ENCODE peak calls at places on chromosomes 2 and 18, in eight cellular contexts. I is thoracic aorta; V is GM12864; J is Peyer's patch; S is AG10803; A is astrocyte of the spinal cord; U is suprapubic skin; R is CD4-positive, alpha-beta memory T cell. K is an unnamed sample.
A peak's percentile ranks its signal among the peaks of the same experiment; 100 is the strongest.

GRCh38 chr2:43040084-43040854 is 186.1 kb downstream of the ZFP36L2 start:
- DNase-seq in I (no peak), V (no peak), J (peak; percentile 36), S (no peak), A (no peak), U (no peak), R (no peak), K (no peak)

GRCh38 chr18:25042641-25043051 is 309.3 kb downstream of the ZNF521 start:
- DNase-seq in I (no peak), V (no peak), J (no peak), S (no peak), A (no peak), U (no peak), R (no peak), K (no peak)

GRCh38 chr2:229492034-229492433 is 220.9 kb upstream of the PID1 start:
- DNase-seq in I (no peak), V (no peak), J (no peak), S (no peak), A (peak; percentile 31), U (no peak), R (no peak), K (no peak)

GRCh38 chr18:26376106-26376505 is 149.9 kb downstream of the TAF4B start:
- DNase-seq in I (no peak), V (no peak), J (no peak), S (no peak), A (no peak), U (no peak), R (no peak), K (no peak)

GRCh38 chr2:128949360-128949759 is 630.7 kb upstream of the HS6ST1 start:
- DNase-seq in I (no peak), V (no peak), J (no peak), S (no peak), A (no peak), U (no peak), R (no peak), K (no peak)

GRCh38 chr2:174158003-174158402 is 90.3 kb downstream of the OLA1 start:
- DNase-seq in I (no peak), V (peak; percentile 21), J (no peak), S (peak; percentile 38), A (peak; percentile 33), U (no peak), R (peak; percentile 7), K (peak; percentile 7)

GRCh38 chr2:144460981-144461766 is 58.7 kb downstream of the ZEB2 start:
- DNase-seq in I (no peak), V (no peak), J (no peak), S (no peak), A (peak; percentile 77), U (no peak), R (no peak), K (no peak)

GRCh38 chr2:67311536-67311935 is 85.6 kb upstream of the ETAA1 start:
- DNase-seq in I (no peak), V (no peak), J (no peak), S (peak; percentile 70), A (peak; percentile 65), U (no peak), R (no peak), K (no peak)

GRCh38 chr2:163266772-163267171 is 428.2 kb upstream of the KCNH7 start:
- DNase-seq in I (no peak), V (no peak), J (no peak), S (peak; percentile 87), A (peak; percentile 94), U (no peak), R (no peak), K (no peak)

GRCh38 chr2:167964650-167965404 is 282.6 kb downstream of the STK39 start:
- DNase-seq in I (no peak), V (no peak), J (no peak), S (no peak), A (peak; percentile 10), U (no peak), R (no peak), K (no peak)

GRCh38 chr2:99975386-99975785 is 167.0 kb downstream of the AFF3 start:
- DNase-seq in I (no peak), V (no peak), J (no peak), S (peak; percentile 31), A (peak; percentile 75), U (no peak), R (no peak), K (no peak)

GRCh38 chr2:180161415-180161814 is 154.3 kb upstream of the CWC22 start:
- DNase-seq in I (no peak), V (no peak), J (no peak), S (no peak), A (no peak), U (no peak), R (no peak), K (no peak)

GRCh38 chr2:203650860-203651613 is 55.4 kb upstream of the CD28 start:
- DNase-seq in I (no peak), V (no peak), J (no peak), S (peak; percentile 70), A (peak; percentile 67), U (no peak), R (peak; percentile 22), K (no peak)

GRCh38 chr2:239360421-239361310 is 40.2 kb downstream of the HDAC4 start:
- DNase-seq in I (no peak), V (no peak), J (no peak), S (no peak), A (no peak), U (no peak), R (no peak), K (no peak)

GRCh38 chr18:35131387-35132283 is 90.4 kb downstream of the MAPRE2 start:
- DNase-seq in I (no peak), V (no peak), J (no peak), S (no peak), A (peak; percentile 3), U (no peak), R (no peak), K (no peak)

DNA sequence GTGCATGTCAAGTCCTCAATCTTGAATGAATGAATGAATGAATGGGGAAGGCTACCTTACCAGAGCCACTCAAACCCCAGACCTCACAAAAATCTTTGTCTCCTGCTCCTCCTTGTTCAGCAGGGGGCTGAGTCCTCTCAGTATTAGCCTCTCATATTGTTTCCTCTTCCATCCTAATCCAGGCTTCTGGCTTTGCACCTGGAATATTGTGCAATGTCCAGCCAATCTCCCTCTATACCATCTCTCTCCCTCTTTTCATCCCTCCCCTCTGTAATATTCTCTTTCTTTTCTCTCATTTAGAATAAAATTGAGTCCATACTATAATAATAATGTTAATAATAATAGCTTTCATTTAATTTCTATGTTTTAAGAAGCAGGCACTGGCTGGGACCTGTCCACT is 34.3 kb downstream of the ARHGAP25 start:
- DNase-seq in I (no peak), V (no peak), J (no peak), S (no peak), A (no peak), U (no peak), R (no peak), K (no peak)
- H3K4me3 ChIP-seq in I (no peak overlapping the region), V (no peak overlapping the region), J (no peak overlapping the region), S (no peak overlapping the region), A (no peak overlapping the region), U (no peak overlapping the region), R (peak overlapping the region; percentile 19), K (peak overlapping the region; percentile 41)

GRCh38 chr2:38654495-38655381 is 11.2 kb upstream of the GALM start:
- DNase-seq in I (no peak), V (no peak), J (no peak), S (no peak), A (no peak), U (no peak), R (no peak), K (no peak)
- H3K4me3 ChIP-seq in I (no peak overlapping the region), V (no peak overlapping the region), J (no peak overlapping the region), S (no peak overlapping the region), A (no peak overlapping the region), U (no peak overlapping the region), R (no peak overlapping the region), K (no peak overlapping the region)

DNA sequence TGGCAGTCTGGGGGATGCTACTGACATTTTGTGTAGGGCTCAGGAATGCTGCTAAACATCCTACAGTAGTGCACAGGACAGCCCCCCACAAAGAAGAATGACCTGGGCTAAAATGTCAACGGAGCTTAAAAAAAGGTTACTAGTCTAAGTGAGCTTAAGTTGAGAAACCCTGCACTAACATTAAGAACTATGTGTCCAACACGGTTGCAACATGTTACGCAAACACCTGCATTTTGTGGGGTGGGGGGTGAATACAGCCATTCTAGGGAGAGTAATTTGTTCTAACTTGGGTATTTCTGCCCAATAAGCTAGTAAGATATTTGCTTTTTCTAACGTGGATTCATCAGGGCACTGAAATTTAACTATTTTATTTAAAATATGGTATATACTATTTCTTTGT is 57.9 kb downstream of the SLC8A1 start:
- DNase-seq in I (no peak), V (no peak), J (no peak), S (no peak), A (no peak), U (no peak), R (no peak), K (no peak)
- H3K4me3 ChIP-seq in I (no peak overlapping the region), V (no peak overlapping the region), J (no peak overlapping the region), S (no peak overlapping the region), A (no peak overlapping the region), U (no peak overlapping the region), R (no peak overlapping the region), K (no peak overlapping the region)

GRCh38 chr2:196206804-196207203 is 35.4 kb upstream of the STK17B start:
- DNase-seq in I (no peak), V (no peak), J (no peak), S (no peak), A (no peak), U (no peak), R (no peak), K (no peak)
- H3K4me3 ChIP-seq in I (no peak overlapping the region), V (no peak overlapping the region), J (no peak overlapping the region), S (no peak overlapping the region), A (no peak overlapping the region), U (no peak overlapping the region), R (no peak overlapping the region), K (no peak overlapping the region)

GRCh38 chr2:65357959-65358294 is 74.5 kb downstream of the SPRED2 start:
- DNase-seq in I (no peak), V (no peak), J (no peak), S (peak; percentile 31), A (no peak), U (no peak), R (no peak), K (no peak)

GRCh38 chr2:65360441-65360840 is 72.0 kb downstream of the SPRED2 start:
- DNase-seq in I (no peak), V (no peak), J (no peak), S (no peak), A (no peak), U (no peak), R (no peak), K (no peak)

GRCh38 chr2:65361623-65362022 is 70.8 kb downstream of the SPRED2 start:
- DNase-seq in I (no peak), V (no peak), J (no peak), S (peak; percentile 60), A (no peak), U (no peak), R (no peak), K (no peak)

GRCh38 chr2:65357095-65357958 is 75.1 kb downstream of the SPRED2 start:
- DNase-seq in I (no peak), V (no peak), J (no peak), S (no peak), A (no peak), U (no peak), R (no peak), K (no peak)

GRCh38 chr2:65358690-65359400 is 73.6 kb downstream of the SPRED2 start:
- DNase-seq in I (no peak), V (no peak), J (no peak), S (peak; percentile 57), A (no peak), U (no peak), R (no peak), K (no peak)
- H3K4me3 ChIP-seq in I (no peak overlapping the region), V (no peak overlapping the region), J (no peak overlapping the region), S (no peak overlapping the region), A (no peak overlapping the region), U (no peak overlapping the region), R (no peak overlapping the region), K (no peak overlapping the region)

GRCh38 chr18:48040457-48041110 is 110.1 kb upstream of the SMAD2 start:
- DNase-seq in I (no peak), V (no peak), J (no peak), S (no peak), A (no peak), U (no peak), R (no peak), K (no peak)
- H3K4me3 ChIP-seq in I (no peak overlapping the region), V (no peak overlapping the region), J (no peak overlapping the region), S (no peak overlapping the region), A (no peak overlapping the region), U (no peak overlapping the region), R (no peak overlapping the region), K (no peak overlapping the region)

K was measured in effector memory CD4-positive, alpha-beta T cell.